ENCODE peak calls at places on chromosomes 5 and 9, in eight cellular contexts. Z is spleen, W is endothelial cell of umbilical vein, A is stomach, V is upper lobe of left lung, C is breast epithelium, H is HCT116, N is vagina. I is an unnamed sample.

GRCh38 chr5:178416919-178417318 is 173.3 kb downstream of the COL23A1 start:
- DNase-seq in W (no peak), Z (no peak), A (no peak), N (no peak), H (no peak), C (peak; percentile 5), V (no peak), I (peak; percentile 18)

GRCh38 chr9:36337865-36338264 is 62.2 kb downstream of the RNF38 start:
- DNase-seq in H (no peak), W (peak; percentile 40), N (no peak), C (no peak), V (no peak), Z (no peak), A (no peak), I (no peak)

GRCh38 chr5:37400501-37400900 is 21.4 kb downstream of the WDR70 start:
- DNase-seq in W (no peak), A (no peak), V (no peak), N (no peak), H (no peak), Z (no peak), C (no peak), I (no peak)

GRCh38 chr9:114155263-114155966 is at the start of gene COL27A1:
- DNase-seq in W (peak; percentile 81), H (peak; percentile 19), Z (peak; percentile 93), N (no peak), V (peak; percentile 97), C (peak; percentile 71), A (peak; percentile 87), I (peak; percentile 89)

GRCh38 chr5:60346391-60346790 is 353.6 kb downstream of the DEPDC1B start:
- DNase-seq in V (no peak), H (no peak), W (no peak), Z (no peak), N (no peak), A (no peak), C (no peak), I (no peak)

GRCh38 chr5:133298447-133298846 is 246.6 kb downstream of the HSPA4 start:
- DNase-seq in V (no peak), C (no peak), Z (no peak), N (no peak), H (no peak), W (no peak), A (no peak), I (no peak)

GRCh38 chr5:5340206-5340729 is 82.2 kb upstream of the ICE1 start:
- DNase-seq in H (peak; percentile 80), Z (no peak), C (peak; percentile 72), V (no peak), W (peak; percentile 5), A (peak; percentile 28), N (no peak), I (peak; percentile 87)

GRCh38 chr9:105318729-105319513 is 74.5 kb downstream of the SLC44A1 start:
- DNase-seq in V (no peak), W (no peak), N (no peak), A (no peak), C (no peak), H (no peak), Z (no peak), I (no peak)

GRCh38 chr9:129989362-129989708 is 53.7 kb downstream of the FNBP1 start:
- DNase-seq in C (no peak), Z (no peak), N (no peak), A (no peak), V (no peak), H (no peak), W (no peak), I (no peak)

GRCh38 chr9:129987941-129988340 is 55.0 kb downstream of the FNBP1 start:
- DNase-seq in C (no peak), N (no peak), Z (no peak), A (no peak), W (no peak), H (no peak), V (no peak), I (no peak)

GRCh38 chr9:129989740-129990139 is 53.2 kb downstream of the FNBP1 start:
- DNase-seq in W (no peak), A (no peak), H (no peak), C (no peak), Z (no peak), N (no peak), V (no peak), I (no peak)

GRCh38 chr9:129990269-129991005 is 52.6 kb downstream of the FNBP1 start:
- DNase-seq in H (no peak), W (no peak), C (no peak), Z (no peak), A (no peak), V (no peak), N (no peak), I (no peak)

DNA sequence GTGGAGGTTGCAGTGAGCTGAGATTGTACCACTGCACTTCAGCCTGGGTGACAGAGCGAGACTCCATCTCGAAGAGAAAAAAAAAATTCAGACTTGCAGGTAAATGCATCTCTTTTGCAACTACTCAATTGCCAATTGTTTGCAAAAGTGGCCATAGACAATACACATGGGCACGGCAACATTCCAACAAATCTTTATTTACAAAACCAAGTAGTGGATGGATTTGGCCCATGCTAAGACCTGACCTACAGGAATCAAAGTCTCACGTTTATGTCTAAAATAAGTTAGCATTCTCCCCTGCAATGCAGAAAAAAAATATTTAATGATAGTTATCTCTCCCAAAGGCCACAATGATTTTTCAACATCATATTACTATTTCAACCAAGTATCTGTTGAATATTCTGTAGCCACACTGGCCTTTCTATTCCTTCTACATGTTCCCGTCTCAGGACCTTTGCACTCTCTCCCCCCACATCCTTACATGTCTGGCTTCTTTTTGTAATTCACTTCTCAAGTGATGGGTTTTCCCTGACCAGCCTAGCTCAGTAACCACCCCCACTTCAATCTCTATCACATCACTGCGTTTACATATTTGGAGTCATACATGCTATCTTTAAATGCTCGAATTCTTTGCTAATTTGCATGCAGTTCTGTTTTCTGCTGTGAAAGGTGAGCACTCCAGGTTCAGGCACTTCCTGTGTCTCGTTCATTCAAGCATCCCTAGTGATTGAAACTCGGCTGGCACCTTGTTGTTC is 54.2 kb downstream of the FNBP1 start:
- DNase-seq in N (no peak), V (no peak), W (no peak), H (no peak), C (no peak), Z (no peak), A (no peak), I (no peak)
- H3K27ac ChIP-seq in N (no peak overlapping the region), V (no peak overlapping the region), W (no peak overlapping the region), H (no peak overlapping the region), C (no peak overlapping the region), Z (peak overlapping the region; percentile 77), A (peak overlapping the region; percentile 83), I (no peak overlapping the region)

GRCh38 chr9:37592108-37592951 is at the start of gene TOMM5:
- DNase-seq in Z (peak; percentile 97), W (peak; percentile 93), N (no peak), C (peak; percentile 87), V (peak; percentile 95), A (peak; percentile 93), H (peak; percentile 89), I (peak; percentile 97)
- TF ChIP-seq POLR2A in Z (no peak), W (peak; percentile 96), N (no peak), C (peak; percentile 75), V (peak; percentile 61), A (no peak), H (peak; percentile 86), I (no peak)

GRCh38 chr9:264231-264630 is 49.6 kb downstream of the DOCK8 start:
- DNase-seq in W (no peak), V (no peak), Z (no peak), C (no peak), N (no peak), A (no peak), H (no peak), I (no peak)

GRCh38 chr9:265209-265900 is 50.7 kb downstream of the DOCK8 start:
- DNase-seq in A (no peak), N (no peak), H (no peak), Z (no peak), V (no peak), C (no peak), W (no peak), I (no peak)

GRCh38 chr9:257957-258356 is 43.3 kb downstream of the DOCK8 start:
- DNase-seq in N (no peak), V (no peak), A (no peak), W (no peak), Z (no peak), C (no peak), H (no peak), I (no peak)

GRCh38 chr9:254516-254915 is 39.9 kb downstream of the DOCK8 start:
- DNase-seq in N (no peak), H (no peak), Z (no peak), W (no peak), C (no peak), V (no peak), A (no peak), I (no peak)

GRCh38 chr9:259405-260404 is 45.0 kb downstream of the DOCK8 start:
- DNase-seq in W (no peak), H (no peak), V (no peak), N (no peak), Z (no peak), C (no peak), A (no peak), I (no peak)
- TF ChIP-seq POLR2AphosphoS5 in W (no peak), H (no peak), V (no peak), N (no peak), Z (no peak), C (no peak), A (no peak), I (no peak)

DNA sequence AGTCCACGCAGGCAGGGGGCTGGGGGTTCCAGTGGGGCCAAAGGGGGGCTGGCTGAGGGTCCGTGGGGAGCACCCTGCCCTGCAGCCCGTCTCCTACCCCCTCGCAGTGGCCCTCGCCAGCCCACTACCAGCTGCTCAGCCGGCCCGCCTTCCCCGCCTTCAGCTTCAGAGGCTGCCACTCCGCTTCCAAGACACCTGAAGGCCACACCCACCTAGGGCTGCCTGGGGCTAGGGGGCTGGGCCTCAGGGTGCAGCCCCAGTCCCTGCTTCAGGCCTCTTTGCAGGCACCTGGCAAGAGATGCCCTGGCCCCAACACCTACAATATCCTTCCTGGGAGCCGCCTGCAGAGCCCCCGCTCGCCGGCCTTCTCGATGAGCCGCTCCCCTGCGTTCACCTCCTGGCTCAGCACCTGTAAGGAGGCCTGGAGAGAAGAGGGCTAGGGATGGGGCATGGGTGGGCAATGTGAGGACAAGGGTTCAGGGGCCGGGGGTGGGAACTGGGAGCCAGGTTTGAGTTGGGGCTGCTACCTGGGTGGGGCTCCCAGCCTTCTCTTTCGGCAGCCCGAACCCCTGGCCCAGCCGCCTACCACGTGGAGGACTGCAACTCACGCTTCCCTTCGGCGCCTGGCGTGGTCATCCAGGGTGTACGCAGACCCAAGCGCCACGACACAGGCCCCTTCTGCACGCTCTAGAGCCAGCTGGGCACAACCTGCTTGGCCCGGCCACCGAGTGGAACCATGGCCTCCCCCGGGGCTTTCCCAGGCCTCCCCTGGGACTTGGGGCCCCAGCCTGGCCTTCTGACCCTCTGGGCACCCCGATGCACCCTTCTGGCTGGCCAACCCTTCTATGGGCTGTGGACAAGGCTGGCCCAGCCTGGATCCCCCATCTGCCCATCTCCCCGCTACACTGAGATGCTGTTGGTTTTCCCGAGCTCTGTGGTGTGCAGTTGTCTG is 1.7 kb downstream of the STPG3 start:
- DNase-seq in C (no peak), Z (no peak), V (peak; percentile 80), A (no peak), W (no peak), N (no peak), H (no peak), I (no peak)
- H3K27ac ChIP-seq in C (no peak overlapping the region), Z (no peak overlapping the region), V (no peak overlapping the region), A (no peak overlapping the region), W (no peak overlapping the region), N (no peak overlapping the region), H (peak overlapping the region; percentile 91), I (no peak overlapping the region)

GRCh38 chr5:69374911-69375446 is 5.4 kb downstream of the RAD17 start:
- DNase-seq in H (no peak), W (no peak), V (no peak), A (no peak), C (no peak), N (no peak), Z (no peak), I (no peak)
- TF ChIP-seq POLR2A in H (no peak), W (no peak), V (no peak), A (no peak), C (no peak), N (no peak), Z (no peak), I (no peak)

I was measured in suprapubic skin.